ENCODE peak calls at places on chromosomes 5 and 9, in four cellular contexts. One of them, this sample, is unnamed.

GRCh38 chr9:76818271-76818670 is 54.0 kb downstream of the PCA3 start:
- DNase-seq in fibroblast of mammary gland: peak; percentile 99
- DNase-seq in right lobe of liver: peak; percentile 31
- DNase-seq in epithelial cell of esophagus: peak; percentile 93
- DNase-seq in this sample: no peak

GRCh38 chr5:85441138-85441537 is 1056.5 kb upstream of the EDIL3 start:
- DNase-seq in fibroblast of mammary gland: no peak
- DNase-seq in right lobe of liver: no peak
- DNase-seq in epithelial cell of esophagus: no peak
- DNase-seq in this sample: no peak

GRCh38 chr5:33824516-33825195 is 67.1 kb downstream of the ADAMTS12 start:
- DNase-seq in fibroblast of mammary gland: peak; percentile 76
- DNase-seq in right lobe of liver: no peak
- DNase-seq in epithelial cell of esophagus: no peak
- DNase-seq in this sample: no peak

GRCh38 chr5:9395736-9396135 is 150.1 kb downstream of the SEMA5A start:
- DNase-seq in fibroblast of mammary gland: no peak
- DNase-seq in right lobe of liver: no peak
- DNase-seq in epithelial cell of esophagus: no peak
- DNase-seq in this sample: no peak

GRCh38 chr9:107397076-107398049 is 92.2 kb downstream of the KLF4 start:
- DNase-seq in fibroblast of mammary gland: peak; percentile 79
- DNase-seq in right lobe of liver: no peak
- DNase-seq in epithelial cell of esophagus: peak; percentile 82
- DNase-seq in this sample: no peak

GRCh38 chr5:1747803-1748085 is 51.9 kb downstream of the MRPL36 start:
- DNase-seq in fibroblast of mammary gland: no peak
- DNase-seq in right lobe of liver: peak; percentile 5
- DNase-seq in epithelial cell of esophagus: no peak
- DNase-seq in this sample: no peak

GRCh38 chr5:68215888-68216736 is 556 bp downstream of the PIK3R1 start:
- DNase-seq in fibroblast of mammary gland: no peak
- DNase-seq in right lobe of liver: peak; percentile 72
- DNase-seq in epithelial cell of esophagus: peak; percentile 24
- DNase-seq in this sample: peak; percentile 72

GRCh38 chr5:146903789-146904188 is 25.2 kb upstream of the PPP2R2B start:
- DNase-seq in fibroblast of mammary gland: no peak
- DNase-seq in right lobe of liver: no peak
- DNase-seq in epithelial cell of esophagus: peak; percentile 59
- DNase-seq in this sample: no peak

GRCh38 chr5:180086816-180087426 is 15.4 kb upstream of the RNF130 start:
- DNase-seq in fibroblast of mammary gland: no peak
- DNase-seq in right lobe of liver: no peak
- DNase-seq in epithelial cell of esophagus: no peak
- DNase-seq in this sample: no peak

GRCh38 chr5:159712672-159713071 is 203.6 kb upstream of the ADRA1B start:
- DNase-seq in fibroblast of mammary gland: no peak
- DNase-seq in right lobe of liver: no peak
- DNase-seq in epithelial cell of esophagus: no peak
- DNase-seq in this sample: no peak

GRCh38 chr5:56301041-56301440 is 67.9 kb upstream of the ANKRD55 start:
- DNase-seq in fibroblast of mammary gland: peak; percentile 50
- DNase-seq in right lobe of liver: no peak
- DNase-seq in epithelial cell of esophagus: peak; percentile 97
- DNase-seq in this sample: no peak

GRCh38 chr5:160175438-160176218 is 53.7 kb upstream of the FABP6 start:
- DNase-seq in fibroblast of mammary gland: peak; percentile 27
- DNase-seq in right lobe of liver: no peak
- DNase-seq in epithelial cell of esophagus: peak; percentile 61
- DNase-seq in this sample: no peak

GRCh38 chr9:86965627-86966395 is 18.5 kb upstream of the GAS1 start:
- DNase-seq in fibroblast of mammary gland: peak; percentile 54
- DNase-seq in right lobe of liver: no peak
- DNase-seq in epithelial cell of esophagus: no peak
- DNase-seq in this sample: no peak

GRCh38 chr5:142601432-142601831 is 84.5 kb downstream of the FGF1 start:
- DNase-seq in fibroblast of mammary gland: no peak
- DNase-seq in right lobe of liver: no peak
- DNase-seq in epithelial cell of esophagus: no peak
- DNase-seq in this sample: no peak
- TF ChIP-seq CTCF in fibroblast of mammary gland: peak; percentile 2
- TF ChIP-seq CTCF in right lobe of liver: no peak
- TF ChIP-seq CTCF in epithelial cell of esophagus: no peak
- TF ChIP-seq CTCF in this sample: no peak

GRCh38 chr5:66193419-66193818 is 49.3 kb downstream of the SREK1 start:
- DNase-seq in fibroblast of mammary gland: no peak
- DNase-seq in right lobe of liver: no peak
- DNase-seq in epithelial cell of esophagus: no peak
- DNase-seq in this sample: no peak
- TF ChIP-seq CTCF in fibroblast of mammary gland: no peak
- TF ChIP-seq CTCF in right lobe of liver: no peak
- TF ChIP-seq CTCF in epithelial cell of esophagus: no peak
- TF ChIP-seq CTCF in this sample: no peak

DNA sequence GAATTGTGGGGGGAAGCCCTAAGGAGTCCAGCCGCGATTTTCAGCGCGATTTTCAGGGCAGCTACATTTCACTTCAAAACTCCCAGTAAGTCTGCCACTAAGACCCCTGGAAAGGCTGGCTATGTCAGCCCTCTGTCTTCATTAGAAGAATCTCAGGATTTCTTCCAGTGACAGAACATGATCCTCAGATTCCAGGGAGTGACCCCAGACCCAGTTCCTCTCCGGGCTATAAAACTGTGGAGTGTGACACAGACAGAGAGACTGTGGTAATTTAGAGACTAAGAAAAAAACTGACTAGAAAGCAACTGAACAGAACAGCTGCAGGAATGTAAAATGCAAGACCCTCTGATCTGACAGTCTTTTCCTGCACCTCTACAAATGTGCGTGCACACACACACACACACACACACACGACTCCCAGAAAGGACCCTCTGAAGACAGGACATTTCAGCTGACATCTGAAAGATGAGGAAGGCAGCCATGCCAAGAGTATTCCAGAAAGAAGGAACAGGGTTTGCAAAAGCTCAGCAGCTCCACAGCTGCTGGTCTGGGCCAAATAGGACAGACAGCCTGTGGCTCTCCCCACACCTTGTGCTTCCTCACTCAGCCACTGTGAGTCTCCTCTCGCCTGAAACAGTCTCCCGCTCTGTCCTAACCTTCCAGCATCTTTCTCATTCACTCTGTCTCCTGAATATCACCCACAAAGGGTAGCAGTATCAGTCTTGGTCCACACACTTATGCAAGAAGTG is 188.9 kb downstream of the PALM2AKAP2 start:
- DNase-seq in fibroblast of mammary gland: peak; percentile 38
- DNase-seq in right lobe of liver: no peak
- DNase-seq in epithelial cell of esophagus: peak; percentile 30
- DNase-seq in this sample: no peak
- TF ChIP-seq CTCF in fibroblast of mammary gland: peak; percentile 9
- TF ChIP-seq CTCF in right lobe of liver: peak; percentile 11
- TF ChIP-seq CTCF in epithelial cell of esophagus: peak; percentile 30
- TF ChIP-seq CTCF in this sample: peak; percentile 39

GRCh38 chr5:6480133-6481051 is 31.7 kb downstream of the UBE2QL1 start:
- DNase-seq in fibroblast of mammary gland: no peak
- DNase-seq in right lobe of liver: no peak
- DNase-seq in epithelial cell of esophagus: no peak
- DNase-seq in this sample: no peak
- TF ChIP-seq CTCF in fibroblast of mammary gland: no peak
- TF ChIP-seq CTCF in right lobe of liver: no peak
- TF ChIP-seq CTCF in epithelial cell of esophagus: no peak
- TF ChIP-seq CTCF in this sample: no peak

GRCh38 chr9:96219615-96220257 is 82.2 kb downstream of the HSD17B3 start:
- DNase-seq in fibroblast of mammary gland: peak; percentile 61
- DNase-seq in right lobe of liver: peak; percentile 48
- DNase-seq in epithelial cell of esophagus: peak; percentile 29
- DNase-seq in this sample: no peak

GRCh38 chr9:96217358-96217755 is 84.6 kb downstream of the HSD17B3 start:
- DNase-seq in fibroblast of mammary gland: no peak
- DNase-seq in right lobe of liver: no peak
- DNase-seq in epithelial cell of esophagus: no peak
- DNase-seq in this sample: no peak

GRCh38 chr9:96217756-96218693 is 84.0 kb downstream of the HSD17B3 start:
- DNase-seq in fibroblast of mammary gland: peak; percentile 59
- DNase-seq in right lobe of liver: peak; percentile 77
- DNase-seq in epithelial cell of esophagus: peak; percentile 46
- DNase-seq in this sample: peak; percentile 93

GRCh38 chr9:96218821-96219614 is 83.0 kb downstream of the HSD17B3 start:
- DNase-seq in fibroblast of mammary gland: no peak
- DNase-seq in right lobe of liver: peak; percentile 31
- DNase-seq in epithelial cell of esophagus: no peak
- DNase-seq in this sample: no peak

GRCh38 chr9:96222132-96222531 is 79.8 kb downstream of the HSD17B3 start:
- DNase-seq in fibroblast of mammary gland: peak; percentile 19
- DNase-seq in right lobe of liver: no peak
- DNase-seq in epithelial cell of esophagus: peak; percentile 7
- DNase-seq in this sample: no peak
- TF ChIP-seq CTCF in fibroblast of mammary gland: peak; percentile 60
- TF ChIP-seq CTCF in right lobe of liver: peak; percentile 20
- TF ChIP-seq CTCF in epithelial cell of esophagus: peak; percentile 58
- TF ChIP-seq CTCF in this sample: peak; percentile 69

GRCh38 chr9:82763631-82764030 is 299.3 kb downstream of the RASEF start:
- DNase-seq in fibroblast of mammary gland: no peak
- DNase-seq in right lobe of liver: no peak
- DNase-seq in epithelial cell of esophagus: peak; percentile 24
- DNase-seq in this sample: no peak
- TF ChIP-seq CTCF in fibroblast of mammary gland: no peak
- TF ChIP-seq CTCF in right lobe of liver: no peak
- TF ChIP-seq CTCF in epithelial cell of esophagus: peak; percentile 28
- TF ChIP-seq CTCF in this sample: no peak

GRCh38 chr9:14769235-14769580 is 46.7 kb upstream of the CER1 start:
- DNase-seq in fibroblast of mammary gland: peak; percentile 42
- DNase-seq in right lobe of liver: no peak
- DNase-seq in epithelial cell of esophagus: peak; percentile 65
- DNase-seq in this sample: no peak
- TF ChIP-seq CTCF in fibroblast of mammary gland: peak; percentile 29
- TF ChIP-seq CTCF in right lobe of liver: no peak
- TF ChIP-seq CTCF in epithelial cell of esophagus: peak; percentile 67
- TF ChIP-seq CTCF in this sample: no peak

GRCh38 chr5:89286320-89286719 is 403.3 kb upstream of the MEF2C start:
- DNase-seq in fibroblast of mammary gland: no peak
- DNase-seq in right lobe of liver: no peak
- DNase-seq in epithelial cell of esophagus: no peak
- DNase-seq in this sample: no peak

GRCh38 chr5:89282832-89283510 is 400.0 kb upstream of the MEF2C start:
- DNase-seq in fibroblast of mammary gland: peak; percentile 85
- DNase-seq in right lobe of liver: no peak
- DNase-seq in epithelial cell of esophagus: peak; percentile 89
- DNase-seq in this sample: no peak

GRCh38 chr5:89281211-89281610 is 398.2 kb upstream of the MEF2C start:
- DNase-seq in fibroblast of mammary gland: no peak
- DNase-seq in right lobe of liver: no peak
- DNase-seq in epithelial cell of esophagus: no peak
- DNase-seq in this sample: no peak

GRCh38 chr5:89282038-89282831 is 399.3 kb upstream of the MEF2C start:
- DNase-seq in fibroblast of mammary gland: no peak
- DNase-seq in right lobe of liver: no peak
- DNase-seq in epithelial cell of esophagus: no peak
- DNase-seq in this sample: no peak

GRCh38 chr5:89283758-89284493 is 400.9 kb upstream of the MEF2C start:
- DNase-seq in fibroblast of mammary gland: no peak
- DNase-seq in right lobe of liver: no peak
- DNase-seq in epithelial cell of esophagus: no peak
- DNase-seq in this sample: no peak
- TF ChIP-seq CTCF in fibroblast of mammary gland: peak; percentile 14
- TF ChIP-seq CTCF in right lobe of liver: no peak
- TF ChIP-seq CTCF in epithelial cell of esophagus: no peak
- TF ChIP-seq CTCF in this sample: peak; percentile 55